ENCODE peak calls at places on chromosomes 7 and 10, in five cellular contexts. P is NB4, I is GM23338, Y is PC-9, U is astrocyte of the spinal cord. B is an unnamed sample.

GRCh38 chr7:100974021-100974420 is 4.7 kb downstream of the MUC12 start:
- DNase-seq in P (no peak), I (no peak), Y (no peak), U (no peak), B (no peak)

GRCh38 chr7:87628780-87629569 is 777 bp downstream of the RUNDC3B start:
- DNase-seq in P (no peak), I (peak), Y (no peak), U (peak), B (no peak)

GRCh38 chr7:1646391-1646790 is 23.7 kb upstream of the ELFN1 start:
- DNase-seq in P (no peak), I (no peak), Y (no peak), U (no peak), B (no peak)

GRCh38 chr10:61907011-61907410 is 5.5 kb downstream of the ARID5B start:
- DNase-seq in P (no peak), I (no peak), Y (no peak), U (no peak), B (no peak)

GRCh38 chr10:87751274-87751673 is 66.8 kb downstream of the ATAD1 start:
- DNase-seq in P (no peak), I (no peak), Y (no peak), U (no peak), B (no peak)

GRCh38 chr10:306654-307185 is 171.5 kb downstream of the ZMYND11 start:
- DNase-seq in P (no peak), I (peak), Y (no peak), U (no peak), B (no peak)

GRCh38 chr10:101106351-101106750 is 24.7 kb upstream of the TLX1 start:
- DNase-seq in P (no peak), I (no peak), Y (no peak), U (no peak), B (no peak)

GRCh38 chr7:122256036-122256805 is 48.3 kb downstream of the FEZF1 start:
- DNase-seq in P (no peak), I (no peak), Y (no peak), U (no peak), B (no peak)

GRCh38 chr7:152537639-152538038 is 101.8 kb upstream of the KMT2C start:
- DNase-seq in P (no peak), I (no peak), Y (no peak), U (no peak), B (no peak)

GRCh38 chr10:98445200-98445812 is 1.4 kb downstream of the HPS1 start:
- DNase-seq in P (no peak), I (no peak), Y (no peak), U (no peak), B (no peak)

GRCh38 chr7:112192236-112193154 is 13.7 kb downstream of the DOCK4 start:
- DNase-seq in P (no peak), I (no peak), Y (peak), U (peak), B (peak)

GRCh38 chr7:135763261-135763660 is 14.6 kb upstream of the FAM180A start:
- DNase-seq in P (no peak), I (no peak), Y (no peak), U (peak), B (peak)

GRCh38 chr7:28018446-28018845 is 162.1 kb downstream of the JAZF1 start:
- DNase-seq in P (no peak), I (no peak), Y (no peak), U (no peak), B (no peak)

GRCh38 chr10:100656479-100656878 is 88.9 kb upstream of the PAX2 start:
- DNase-seq in P (no peak), I (peak), Y (no peak), U (no peak), B (no peak)

GRCh38 chr7:55144333-55144954 is 125.6 kb downstream of the EGFR start:
- DNase-seq in P (peak), I (peak), Y (no peak), U (no peak), B (no peak)

GRCh38 chr7:8277394-8277982 is 15.5 kb upstream of the ICA1 start:
- DNase-seq in P (peak), I (peak), Y (no peak), U (no peak), B (no peak)

GRCh38 chr10:6877351-6878066 is 297.4 kb upstream of the PRKCQ start:
- DNase-seq in P (no peak), I (no peak), Y (no peak), U (peak), B (no peak)

GRCh38 chr10:70191906-70192305 is 21.6 kb upstream of the SAR1A start:
- DNase-seq in P (no peak), I (no peak), Y (peak), U (peak), B (peak)

GRCh38 chr7:40848541-40849221 is 713.9 kb downstream of the SUGCT start:
- DNase-seq in P (no peak), I (no peak), Y (no peak), U (no peak), B (peak)

GRCh38 chr10:103850572-103850895 is 4.8 kb downstream of the SH3PXD2A start:
- DNase-seq in P (no peak), I (no peak), Y (no peak), U (no peak), B (peak)

GRCh38 chr10:121077331-121077730 is 226.2 kb downstream of the WDR11 start:
- DNase-seq in P (peak), I (peak), Y (no peak), U (peak), B (no peak)

GRCh38 chr7:37284805-37285211 is 163.9 kb downstream of the ELMO1 start:
- DNase-seq in P (peak), I (peak), Y (no peak), U (no peak), B (no peak)

GRCh38 chr7:137354361-137354760 is 10.8 kb upstream of the PTN start:
- DNase-seq in P (no peak), I (no peak), Y (no peak), U (peak), B (peak)

GRCh38 chr7:70598976-70599375 is 533.0 kb upstream of the GALNT17 start:
- DNase-seq in P (peak), I (no peak), Y (peak), U (peak), B (peak)

GRCh38 chr7:123570390-123571182 is 13.0 kb upstream of the NDUFA5 start:
- DNase-seq in P (no peak), I (no peak), Y (peak), U (no peak), B (no peak)

GRCh38 chr7:151673216-151673615 is 153.5 kb upstream of the RHEB start:
- DNase-seq in P (no peak), I (no peak), Y (no peak), U (no peak), B (no peak)

GRCh38 chr10:12667006-12667405 is 317.7 kb downstream of the CAMK1D start:
- DNase-seq in P (no peak), I (no peak), Y (no peak), U (no peak), B (no peak)

GRCh38 chr10:3775671-3776551 is 9.1 kb downstream of the KLF6 start:
- DNase-seq in P (peak), I (peak), Y (peak), U (peak), B (peak)

GRCh38 chr10:3778708-3779108 is 6.3 kb downstream of the KLF6 start:
- DNase-seq in P (no peak), I (no peak), Y (no peak), U (peak), B (no peak)

GRCh38 chr10:3777876-3778707 is 6.9 kb downstream of the KLF6 start:
- DNase-seq in P (no peak), I (no peak), Y (no peak), U (peak), B (peak)

GRCh38 chr10:3774814-3775670 is 10.0 kb downstream of the KLF6 start:
- DNase-seq in P (peak), I (no peak), Y (no peak), U (peak), B (peak)

GRCh38 chr10:3776796-3777571 is 8.0 kb downstream of the KLF6 start:
- DNase-seq in P (no peak), I (no peak), Y (peak), U (peak), B (peak)
- H3K4me3 ChIP-seq in P (no peak), I (no peak), Y (no peak), U (no peak), B (no peak)

GRCh38 chr10:111756541-111757061 is 427.0 kb downstream of the GPAM start:
- DNase-seq in P (peak), I (peak), Y (no peak), U (peak), B (peak)
- TF ChIP-seq CTCF in P (peak), I (peak), Y (peak), U (no peak), B (peak)

DNA sequence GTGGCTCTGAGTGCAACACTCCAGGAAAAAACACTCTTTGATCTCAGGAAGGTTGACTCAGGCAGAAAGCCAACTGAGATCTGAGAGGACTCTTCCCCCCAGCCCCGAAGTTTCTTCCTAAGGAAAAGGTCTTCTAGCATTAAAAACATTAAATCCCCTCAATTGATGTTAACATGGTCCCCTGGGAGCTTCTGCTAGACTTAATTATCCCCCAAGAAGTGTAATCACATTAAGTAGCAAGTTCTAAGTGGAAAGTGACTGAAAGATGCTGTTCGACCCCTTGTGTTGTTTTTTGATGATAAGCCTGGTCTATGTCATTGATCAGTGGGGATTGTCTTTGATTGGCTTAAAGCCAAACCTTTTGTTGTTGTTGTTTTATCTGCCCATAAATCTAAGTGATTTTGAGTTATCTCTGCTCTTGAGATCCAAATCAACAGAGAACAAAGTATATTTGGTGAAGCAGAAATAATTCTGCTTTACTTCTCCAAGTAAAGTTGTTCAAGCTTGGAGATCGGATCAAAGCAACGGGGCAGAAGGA is 3.4 kb downstream of the NRP1 start:
- DNase-seq in P (no peak), I (no peak), Y (no peak), U (no peak), B (no peak)
- H3K4me3 ChIP-seq in P (no peak), I (no peak), Y (peak), U (peak), B (peak)

GRCh38 chr10:79488870-79489269 is 23.5 kb upstream of the EIF5AL1 start:
- DNase-seq in P (no peak), I (no peak), Y (no peak), U (no peak), B (no peak)

GRCh38 chr10:79492256-79492655 is 20.1 kb upstream of the EIF5AL1 start:
- DNase-seq in P (no peak), I (no peak), Y (no peak), U (no peak), B (no peak)

GRCh38 chr10:79488303-79488702 is 24.0 kb upstream of the EIF5AL1 start:
- DNase-seq in P (no peak), I (no peak), Y (peak), U (peak), B (peak)

GRCh38 chr10:79491171-79491835 is 21.0 kb upstream of the EIF5AL1 start:
- DNase-seq in P (peak), I (peak), Y (no peak), U (no peak), B (no peak)

DNA sequence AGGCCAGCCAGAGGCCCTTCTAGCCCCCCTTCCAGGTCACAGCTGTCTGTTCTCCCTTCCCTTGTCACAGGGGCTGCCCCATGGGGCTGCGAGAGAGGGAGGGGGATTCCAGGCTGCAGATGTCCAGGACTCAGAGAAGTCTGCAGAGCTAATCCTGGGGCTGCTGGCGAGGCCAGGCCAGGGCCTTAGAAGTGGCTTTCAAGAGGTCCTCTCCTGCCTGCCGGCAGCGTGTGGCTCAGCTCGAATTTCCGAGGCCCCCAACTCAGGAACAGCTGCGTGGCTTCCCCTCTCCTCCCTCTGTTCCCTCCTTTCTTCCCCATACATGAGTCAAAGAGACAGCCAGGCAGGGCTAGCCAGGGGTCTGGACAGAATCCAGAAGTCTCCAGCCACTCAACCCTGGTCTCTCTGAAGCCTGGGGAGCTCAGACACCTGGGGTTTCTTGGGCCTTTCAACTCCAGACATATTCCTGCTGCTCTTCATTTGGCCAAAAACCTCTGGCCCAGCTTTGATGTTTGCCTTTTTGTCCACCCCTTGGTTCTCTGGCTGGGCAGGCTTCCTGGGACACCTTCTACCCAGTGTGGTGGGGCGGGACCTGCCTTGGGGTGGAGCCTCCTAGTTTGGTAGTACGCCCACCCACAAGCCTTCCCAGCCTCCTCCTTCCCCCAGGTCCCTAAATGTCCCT is 21.8 kb upstream of the EIF5AL1 start:
- DNase-seq in P (no peak), I (no peak), Y (no peak), U (peak), B (peak)
- TF ChIP-seq CTCF in P (no peak), I (no peak), Y (no peak), U (no peak), B (no peak)

GRCh38 chr7:20776214-20776875 is 10.3 kb downstream of the SP8 start:
- DNase-seq in P (no peak), I (peak), Y (no peak), U (no peak), B (no peak)

GRCh38 chr7:20776942-20777341 is 9.7 kb downstream of the SP8 start:
- DNase-seq in P (no peak), I (peak), Y (no peak), U (no peak), B (no peak)

GRCh38 chr7:20777377-20778062 is 9.2 kb downstream of the SP8 start:
- DNase-seq in P (no peak), I (peak), Y (no peak), U (no peak), B (no peak)

GRCh38 chr7:20778063-20778721 is 8.5 kb downstream of the SP8 start:
- DNase-seq in P (no peak), I (peak), Y (no peak), U (no peak), B (no peak)

GRCh38 chr7:20779041-20779440 is 7.6 kb downstream of the SP8 start:
- DNase-seq in P (no peak), I (no peak), Y (no peak), U (no peak), B (no peak)
- H3K4me3 ChIP-seq in P (no peak), I (peak), Y (no peak), U (no peak), B (no peak)

GRCh38 chr10:45515630-45516029 is 141.6 kb downstream of the ALOX5 start:
- DNase-seq in P (no peak), I (peak), Y (no peak), U (no peak), B (no peak)
- TF ChIP-seq CTCF in P (no peak), I (no peak), Y (no peak), U (no peak), B (no peak)

DNA sequence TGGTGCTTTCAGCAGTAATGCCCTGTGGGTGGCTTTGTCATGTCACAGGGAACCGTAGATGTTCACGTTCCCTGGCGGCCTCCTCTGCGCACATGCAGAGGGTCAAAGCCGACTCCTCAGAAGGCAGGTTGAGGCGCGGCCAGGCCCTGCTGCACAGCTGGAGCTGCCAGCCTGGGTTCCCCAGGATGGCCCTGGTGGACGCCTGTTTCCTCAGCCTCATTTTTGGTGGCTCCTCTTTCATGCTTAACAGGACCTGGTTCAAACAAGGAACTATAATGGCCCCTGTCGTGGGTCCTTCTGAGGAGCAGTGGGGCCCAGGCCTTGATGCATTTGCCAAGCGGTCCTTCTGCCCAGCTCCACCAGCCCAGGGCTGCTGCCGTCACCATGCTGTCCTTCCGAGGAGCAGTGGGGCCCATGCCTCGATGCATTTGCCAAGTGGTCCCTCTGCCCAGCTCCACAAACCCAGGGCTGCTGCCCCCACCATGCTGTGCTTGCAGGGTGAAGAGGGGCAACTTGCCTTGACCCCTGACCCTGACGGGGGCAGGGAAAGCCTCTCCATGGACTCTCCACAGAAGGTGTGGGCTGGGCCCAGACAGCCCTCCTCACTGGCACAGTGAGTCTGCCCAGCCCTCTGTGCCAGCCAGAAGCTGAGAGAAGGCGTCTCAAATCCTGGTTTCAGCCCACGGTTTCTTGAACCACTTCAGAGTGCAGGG is 338.2 kb downstream of the TCERG1L start:
- DNase-seq in P (no peak), I (no peak), Y (no peak), U (no peak), B (no peak)
- H3K4me3 ChIP-seq in P (no peak), I (no peak), Y (no peak), U (no peak), B (no peak)

GRCh38 chr7:117333168-117333567 is 10.3 kb upstream of the WNT2 start:
- DNase-seq in P (no peak), I (peak), Y (no peak), U (no peak), B (no peak)
- TF ChIP-seq CTCF in P (no peak), I (no peak), Y (no peak), U (no peak), B (peak)